ENCODE peak calls at places on chromosomes 3 and 15, in nine cellular contexts. W is breast epithelium; I is NCI-H1436; X is GM04503; A is GM20000; S is dorsolateral prefrontal cortex; T is RPMI8226; F is GOT3; H is activated T-cell treated with anti-CD3 and anti-CD28 coated beads, Interleukin-2, amount 50 U/mL, for 72 hours. O is an unnamed sample.

GRCh38 chr3:143895805-143896204 is 47.5 kb upstream of the SLC9A9 start:
- DNase-seq in A (no peak), H (no peak), S (no peak), X (no peak), F (no peak), T (no peak), W (no peak), I (peak), O (no peak)

GRCh38 chr15:28880680-28881079 is 5.1 kb upstream of the APBA2 start:
- DNase-seq in S (no peak), W (no peak), F (no peak), I (no peak), X (no peak), H (no peak), A (no peak), T (no peak), O (no peak)

GRCh38 chr15:81097893-81098280 is 36.2 kb upstream of the CFAP161 start:
- DNase-seq in S (no peak), H (no peak), X (no peak), A (no peak), W (no peak), T (no peak), I (no peak), F (no peak), O (no peak)

GRCh38 chr3:13278783-13279531 is 141.2 kb downstream of the NUP210 start:
- DNase-seq in A (no peak), W (peak), X (no peak), S (no peak), F (no peak), I (no peak), H (no peak), T (no peak), O (peak)

GRCh38 chr15:29612096-29612495 is 210.2 kb downstream of the TJP1 start:
- DNase-seq in H (no peak), S (no peak), A (no peak), X (peak), W (no peak), F (no peak), I (no peak), T (no peak), O (peak)

GRCh38 chr3:158104346-158105020 is 1.7 kb downstream of the SHOX2 start:
- DNase-seq in I (no peak), W (no peak), A (no peak), S (no peak), T (no peak), F (no peak), X (peak), H (no peak), O (no peak)

GRCh38 chr3:82802501-82802900 is 1041.1 kb upstream of the GBE1 start:
- DNase-seq in W (no peak), I (no peak), S (no peak), H (no peak), X (no peak), F (no peak), A (no peak), T (no peak), O (no peak)

GRCh38 chr3:141115752-141116541 is 64.8 kb downstream of the SPSB4 start:
- DNase-seq in H (no peak), I (no peak), W (no peak), X (no peak), T (no peak), F (no peak), A (no peak), S (no peak), O (no peak)

GRCh38 chr3:122484985-122485384 is 29.8 kb downstream of the KPNA1 start:
- DNase-seq in H (no peak), W (no peak), S (no peak), T (no peak), X (peak), I (no peak), F (no peak), A (no peak), O (peak)

GRCh38 chr15:40523611-40524010 is 41.2 kb downstream of the CCDC32 start:
- DNase-seq in F (no peak), I (no peak), A (no peak), H (no peak), X (no peak), W (no peak), S (no peak), T (no peak), O (no peak)

GRCh38 chr15:38072007-38072506 is 137.6 kb downstream of the TMCO5A start:
- DNase-seq in X (no peak), T (no peak), F (no peak), S (no peak), H (peak), W (no peak), A (no peak), I (no peak), O (no peak)

GRCh38 chr3:25589783-25590258 is 74.9 kb downstream of the TOP2B start:
- DNase-seq in A (no peak), T (no peak), S (no peak), I (no peak), W (no peak), X (no peak), F (no peak), H (no peak), O (no peak)

GRCh38 chr3:184791134-184791533 is 20.8 kb upstream of the VPS8 start:
- DNase-seq in H (no peak), W (no peak), I (peak), T (no peak), S (no peak), A (no peak), X (no peak), F (no peak), O (no peak)

GRCh38 chr3:61617041-61617440 is 55.7 kb downstream of the PTPRG start:
- DNase-seq in T (no peak), S (no peak), H (no peak), W (no peak), A (no peak), X (no peak), I (no peak), F (no peak), O (peak)

GRCh38 chr3:140568842-140569520 is 108.9 kb upstream of the TRIM42 start:
- DNase-seq in S (no peak), X (no peak), H (no peak), I (no peak), F (no peak), W (peak), T (no peak), A (no peak), O (no peak)

GRCh38 chr3:177960014-177960413 is 576.2 kb upstream of the KCNMB2 start:
- DNase-seq in H (no peak), F (no peak), T (no peak), A (no peak), I (no peak), X (no peak), W (no peak), S (no peak), O (peak)

GRCh38 chr3:148789156-148789555 is 38.5 kb upstream of the CPB1 start:
- DNase-seq in I (no peak), F (no peak), A (no peak), T (no peak), X (no peak), H (no peak), W (no peak), S (no peak), O (peak)

GRCh38 chr3:107596639-107597038 is 73.9 kb downstream of the BBX start:
- DNase-seq in F (no peak), A (no peak), W (no peak), X (no peak), T (no peak), H (no peak), S (no peak), I (no peak), O (no peak)

GRCh38 chr15:34304613-34305012 is 33.0 kb downstream of the SLC12A6 start:
- DNase-seq in S (no peak), H (no peak), T (no peak), F (no peak), X (no peak), A (no peak), I (no peak), W (no peak), O (peak)

GRCh38 chr15:81948751-81949150 is 97.1 kb downstream of the MEX3B start:
- DNase-seq in W (no peak), T (peak), X (no peak), A (no peak), H (no peak), S (no peak), F (no peak), I (no peak), O (no peak)

O was measured in astrocyte.